ENCODE peak calls at places on chromosomes 3 and 15, in four cellular contexts. Z is H9, V is IMR-90, Y is H1. H is an unnamed sample. For H3K27me3, the result is how much of the 10 kb centered on the place peaks cover.

GRCh38 chr3:43867673-43868072 is 176.9 kb downstream of the ABHD5 start:
- DNase-seq in Y (no peak), V (peak), Z (peak), H (no peak)

GRCh38 chr15:69462030-69462492 is 9.4 kb downstream of the RPLP1 start:
- DNase-seq in Y (no peak), V (no peak), Z (no peak), H (no peak)

GRCh38 chr15:63832620-63833245 is 1.0 kb downstream of the HERC1 start:
- DNase-seq in Z (no peak), Y (no peak), V (no peak), H (no peak)

GRCh38 chr3:114711321-114711891 is 417.6 kb downstream of the TIGIT start:
- DNase-seq in Z (no peak), V (no peak), Y (no peak), H (no peak)

GRCh38 chr3:124699686-124700396 is 30.4 kb upstream of the UMPS start:
- DNase-seq in Y (no peak), V (no peak), Z (no peak), H (no peak)

GRCh38 chr3:123610331-123610730 is 25.5 kb upstream of the HACD2 start:
- DNase-seq in Z (no peak), V (no peak), Y (no peak), H (no peak)

GRCh38 chr3:112894258-112894657 is 47.6 kb upstream of the CD200R1L start:
- DNase-seq in V (peak), Z (peak), Y (peak), H (peak)

GRCh38 chr15:78216276-78217229 is 17.8 kb downstream of the ACSBG1 start:
- DNase-seq in Z (no peak), V (no peak), Y (no peak), H (no peak)

GRCh38 chr3:172125963-172126403 is 86.6 kb downstream of the FNDC3B start:
- DNase-seq in Z (no peak), V (peak), Y (no peak), H (no peak)

GRCh38 chr3:76990606-76991005 is 49.3 kb upstream of the ROBO2 start:
- DNase-seq in Y (no peak), Z (no peak), V (no peak), H (peak)

GRCh38 chr15:85607141-85607806 is 187.5 kb downstream of the KLHL25 start:
- DNase-seq in Z (no peak), V (peak), Y (no peak), H (no peak)

GRCh38 chr3:154584041-154584440 is 154.1 kb upstream of the GPR149 start:
- DNase-seq in V (no peak), Z (no peak), Y (no peak), H (peak)

GRCh38 chr15:88518903-88519302 is 27.6 kb downstream of the DET1 start:
- DNase-seq in V (no peak), Y (no peak), Z (no peak), H (no peak)

GRCh38 chr15:31091531-31091930 is 10.0 kb downstream of the TRPM1 start:
- DNase-seq in Y (no peak), Z (no peak), V (peak), H (no peak)

GRCh38 chr3:42746455-42747450 is 26.3 kb downstream of the CCDC13 start:
- DNase-seq in Y (no peak), V (peak), Z (peak), H (no peak)

GRCh38 chr3:100158877-100159563 is 44.7 kb upstream of the FILIP1L start:
- DNase-seq in Z (no peak), Y (no peak), V (no peak), H (no peak)

GRCh38 chr15:71706461-71707229 is 103.7 kb upstream of the NR2E3 start:
- DNase-seq in V (no peak), Y (no peak), Z (no peak), H (no peak)

GRCh38 chr15:71708741-71709140 is 101.6 kb upstream of the NR2E3 start:
- DNase-seq in Y (no peak), V (peak), Z (no peak), H (no peak)

GRCh38 chr15:71709808-71710418 is 100.4 kb upstream of the NR2E3 start:
- DNase-seq in V (no peak), Y (no peak), Z (no peak), H (no peak)

GRCh38 chr15:71707230-71708051 is 102.9 kb upstream of the NR2E3 start:
- DNase-seq in Y (no peak), V (peak), Z (no peak), H (peak)

DNA sequence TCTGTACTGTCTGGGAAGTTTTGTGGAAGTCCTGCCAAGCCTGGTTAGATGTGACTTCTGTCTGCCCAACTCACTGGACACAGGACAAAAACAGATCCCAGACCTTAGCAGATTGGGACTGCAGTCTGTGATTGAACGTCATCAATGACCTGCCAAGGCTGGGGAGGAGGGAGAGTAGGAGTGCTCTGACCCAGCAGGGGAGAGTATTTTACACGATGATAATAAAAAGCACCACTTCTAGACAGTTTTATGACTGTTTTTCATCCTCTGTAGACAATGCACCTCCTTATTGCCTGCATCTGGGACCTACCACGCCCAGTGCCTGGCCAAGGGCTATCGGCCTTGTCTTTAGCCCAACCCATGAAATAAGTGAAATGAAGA is 102.3 kb upstream of the NR2E3 start:
- DNase-seq in Y (no peak), Z (no peak), V (no peak), H (no peak)
- H4K8ac ChIP-seq in Y (no peak), Z (no peak), V (no peak), H (no peak)

GRCh38 chr3:191123231-191123630 is 75.8 kb upstream of the OSTN start:
- DNase-seq in V (no peak), Z (no peak), Y (no peak), H (no peak)
- H3K56ac ChIP-seq in V (no peak), Z (no peak), Y (no peak), H (no peak)

GRCh38 chr3:184561329-184562145 is at the start of gene EPHB3:
- DNase-seq in Z (peak), V (peak), Y (peak), H (peak)
- H3K27me3 ChIP-seq in Z (half or more), V (under half), Y (half or more), H (under half)

GRCh38 chr3:129587559-129588210 is 18.8 kb downstream of the PLXND1 start:
- DNase-seq in Y (no peak), V (no peak), Z (no peak), H (no peak)

GRCh38 chr3:129584631-129585030 is 21.8 kb downstream of the PLXND1 start:
- DNase-seq in V (no peak), Y (no peak), Z (no peak), H (no peak)

GRCh38 chr3:129583289-129583688 is 23.2 kb downstream of the PLXND1 start:
- DNase-seq in V (no peak), Z (no peak), Y (no peak), H (no peak)

GRCh38 chr3:129587061-129587460 is 19.4 kb downstream of the PLXND1 start:
- DNase-seq in Y (no peak), Z (no peak), V (no peak), H (no peak)

DNA sequence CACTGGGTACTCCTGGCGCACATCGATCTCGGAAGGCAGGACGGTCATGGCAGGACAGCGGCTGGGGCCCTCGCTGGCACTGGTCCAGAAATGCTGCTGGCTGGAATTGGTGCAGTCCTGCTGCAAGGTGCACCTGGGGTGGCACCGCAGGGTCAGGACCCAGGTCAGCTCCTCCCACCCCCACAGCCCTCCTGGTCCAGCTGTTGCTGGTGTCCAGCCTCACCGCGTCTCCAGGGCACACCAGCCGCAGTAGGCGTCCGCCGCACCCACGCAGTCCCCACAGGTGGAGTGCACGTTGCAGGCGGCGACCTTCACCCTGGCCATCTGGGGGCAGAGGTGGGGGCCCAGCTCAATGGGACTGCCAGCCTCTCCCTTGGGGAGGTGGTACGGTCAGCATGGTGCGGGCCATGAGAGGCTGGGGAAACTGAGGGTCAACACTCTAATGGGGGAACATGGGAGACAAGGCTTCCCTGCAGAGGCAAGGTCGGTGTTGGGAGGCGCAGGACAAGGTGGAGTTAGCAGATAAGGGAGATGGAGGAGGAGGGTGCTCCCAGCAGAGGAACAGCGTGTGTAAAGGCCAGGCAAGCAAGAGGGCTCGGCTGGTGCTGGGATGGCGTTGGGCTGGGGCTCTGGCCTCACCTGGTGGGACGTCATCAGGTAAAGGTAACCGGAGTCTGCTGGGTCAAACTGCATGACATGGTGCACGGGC is 20.4 kb downstream of the PLXND1 start:
- DNase-seq in Y (no peak), V (no peak), Z (no peak), H (no peak)
- H4K8ac ChIP-seq in Y (peak), V (no peak), Z (no peak), H (no peak)

DNA sequence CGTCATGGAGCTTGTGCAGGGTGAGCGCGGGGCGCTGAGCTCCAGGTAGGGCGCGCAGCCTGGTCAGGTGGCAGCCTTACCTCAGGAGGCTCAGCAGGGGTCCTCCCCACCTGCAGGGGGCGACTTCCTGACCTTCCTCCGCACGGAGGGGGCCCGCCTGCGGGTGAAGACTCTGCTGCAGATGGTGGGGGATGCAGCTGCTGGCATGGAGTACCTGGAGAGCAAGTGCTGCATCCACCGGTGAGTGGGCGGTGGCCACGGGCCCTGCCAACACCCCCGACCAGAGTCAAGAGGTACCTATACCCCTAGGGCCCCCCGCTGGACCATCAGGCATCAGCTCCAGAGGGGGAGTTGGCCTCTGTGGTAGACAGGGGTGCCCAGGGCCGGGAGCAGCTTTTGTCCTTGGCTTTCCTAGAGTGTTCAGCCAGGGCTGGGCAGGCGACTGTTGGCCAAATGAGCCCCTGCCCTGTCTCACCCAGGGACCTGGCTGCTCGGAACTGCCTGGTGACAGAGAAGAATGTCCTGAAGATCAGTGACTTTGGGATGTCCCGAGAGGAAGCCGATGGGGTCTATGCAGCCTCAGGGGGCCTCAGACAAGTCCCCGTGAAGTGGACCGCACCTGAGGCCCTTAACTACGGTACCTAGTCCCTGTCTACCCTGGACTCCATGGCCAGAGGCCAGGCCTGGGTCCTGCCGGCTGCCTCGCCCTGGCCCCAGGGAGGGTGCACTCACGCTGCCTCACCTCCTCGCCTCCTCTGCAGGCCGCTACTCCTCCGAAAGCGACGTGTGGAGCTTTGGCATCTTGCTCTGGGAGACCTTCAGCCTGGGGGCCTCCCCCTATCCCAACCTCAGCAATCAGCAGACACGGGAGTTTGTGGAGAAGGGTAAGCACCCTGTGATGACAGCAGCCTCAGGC is 9.1 kb downstream of the FES start:
- DNase-seq in V (no peak), Y (no peak), Z (no peak), H (no peak)
- H3K56ac ChIP-seq in V (no peak), Y (no peak), Z (no peak), H (no peak)

GRCh38 chr15:67037694-67038093 is 27.7 kb upstream of the SMAD3 start:
- DNase-seq in V (no peak), Z (no peak), Y (no peak), H (no peak)
- H3K27me3 ChIP-seq in V (under half), Z (under half), Y (under half), H (under half)

GRCh38 chr3:111568355-111568754 is 26.4 kb downstream of the CD96 start:
- DNase-seq in Z (no peak), V (no peak), Y (no peak), H (no peak)

GRCh38 chr3:111568906-111569305 is 26.2 kb downstream of the ZBED2 start:
- DNase-seq in Z (no peak), V (no peak), Y (no peak), H (no peak)

GRCh38 chr3:111570404-111571030 is 24.6 kb downstream of the ZBED2 start:
- DNase-seq in Y (no peak), V (no peak), Z (peak), H (peak)

GRCh38 chr3:111571272-111571671 is 23.9 kb downstream of the ZBED2 start:
- DNase-seq in Z (no peak), V (no peak), Y (no peak), H (no peak)

GRCh38 chr3:111572061-111572460 is 23.1 kb downstream of the ZBED2 start:
- DNase-seq in Y (no peak), V (no peak), Z (no peak), H (no peak)
- H4K8ac ChIP-seq in Y (no peak), V (no peak), Z (no peak), H (no peak)

GRCh38 chr15:36953346-36953745 is 147.0 kb downstream of the MEIS2 start:
- DNase-seq in V (peak), Y (no peak), Z (no peak), H (no peak)

GRCh38 chr15:36951747-36952247 is 148.6 kb downstream of the MEIS2 start:
- DNase-seq in V (peak), Y (no peak), Z (no peak), H (no peak)

GRCh38 chr15:36948982-36949381 is 151.4 kb downstream of the MEIS2 start:
- DNase-seq in V (no peak), Y (no peak), Z (no peak), H (peak)

GRCh38 chr15:36947035-36947719 is 153.2 kb downstream of the MEIS2 start:
- DNase-seq in V (peak), Y (no peak), Z (no peak), H (no peak)

DNA sequence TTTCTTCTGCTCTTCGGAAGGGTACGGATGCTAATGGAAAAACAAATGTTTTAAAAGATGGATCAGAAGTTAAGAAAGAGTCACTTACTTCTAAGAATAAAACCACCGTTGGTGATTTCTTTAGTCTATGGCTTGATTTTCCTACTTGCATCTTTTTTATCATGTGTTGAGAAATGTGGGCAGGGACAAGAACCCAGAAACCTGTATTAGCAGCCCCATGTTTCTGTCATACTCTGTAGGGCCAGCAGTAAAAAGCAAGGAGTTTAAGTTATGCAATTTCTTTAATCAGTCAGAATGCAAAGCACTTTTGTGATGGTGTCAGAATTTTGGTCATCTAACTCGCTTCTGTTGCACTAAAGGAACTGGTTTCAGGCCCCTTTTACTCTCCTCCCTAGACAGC is 150.0 kb downstream of the MEIS2 start:
- DNase-seq in Z (no peak), Y (no peak), V (no peak), H (no peak)
- H3K56ac ChIP-seq in Z (no peak), Y (no peak), V (no peak), H (no peak)